ENCODE peak calls at places on chromosome 5, in ten cellular contexts. O is NCI-H774, U is posterior vena cava, V is Peyer's patch, X is AG08396, K is lung, R is fibroblast of mammary gland, N is dorsolateral prefrontal cortex, Y is NCI-H2171, D is AG10803. Q is an unnamed sample.
A peak's percentile ranks its signal among the peaks of the same experiment; 100 is the strongest.

GRCh38 chr5:72187388-72188070 is 80.3 kb downstream of the MAP1B start:
- DNase-seq in Y (no peak), K (no peak), R (peak; percentile 67), X (no peak), V (no peak), U (no peak), N (no peak), O (no peak), D (peak; percentile 36), Q (no peak)

GRCh38 chr5:156971848-156972525 is 9.0 kb upstream of the TIMD4 start:
- DNase-seq in N (no peak), V (no peak), X (no peak), D (no peak), R (no peak), U (no peak), Y (no peak), K (no peak), O (no peak), Q (no peak)

GRCh38 chr5:143980506-143980905 is 168.5 kb downstream of the HMHB1 start:
- DNase-seq in R (no peak), U (no peak), X (no peak), K (no peak), D (peak; percentile 32), O (no peak), V (no peak), Y (no peak), N (no peak), Q (no peak)

GRCh38 chr5:160030631-160031377 is 21.9 kb downstream of the TTC1 start:
- DNase-seq in R (no peak), X (no peak), O (no peak), N (no peak), D (peak; percentile 66), V (no peak), Y (no peak), U (no peak), K (no peak), Q (no peak)

GRCh38 chr5:67900515-67900914 is 315.0 kb upstream of the PIK3R1 start:
- DNase-seq in U (no peak), X (no peak), D (peak; percentile 72), Y (no peak), K (no peak), R (peak; percentile 45), V (no peak), N (no peak), O (no peak), Q (no peak)

GRCh38 chr5:170630711-170631141 is 126.9 kb downstream of the KCNIP1 start:
- DNase-seq in R (peak; percentile 18), N (no peak), V (peak; percentile 2), X (no peak), K (no peak), D (no peak), U (no peak), Y (no peak), O (no peak), Q (no peak)

GRCh38 chr5:135371738-135372232 is 27.2 kb downstream of the MACROH2A1 start:
- DNase-seq in Y (no peak), R (peak; percentile 23), V (no peak), U (no peak), X (peak; percentile 58), D (peak; percentile 78), O (no peak), K (peak; percentile 47), N (no peak), Q (no peak)

GRCh38 chr5:175657593-175658271 is at the start of gene HRH2:
- DNase-seq in D (no peak), X (peak; percentile 29), R (no peak), O (no peak), K (no peak), N (peak; percentile 77), V (peak; percentile 75), U (peak; percentile 85), Y (peak; percentile 2), Q (no peak)

GRCh38 chr5:109191153-109191558 is 218.6 kb downstream of the PJA2 start:
- DNase-seq in O (peak; percentile 4), N (no peak), V (no peak), R (peak; percentile 75), D (peak; percentile 51), K (no peak), X (peak; percentile 7), U (no peak), Y (no peak), Q (no peak)

GRCh38 chr5:90410178-90410762 is 714 bp upstream of the CETN3 start:
- DNase-seq in D (peak; percentile 9), O (no peak), U (no peak), V (no peak), R (no peak), Y (no peak), X (no peak), K (no peak), N (no peak), Q (no peak)

GRCh38 chr5:120463991-120464626 is at the start of gene PRR16:
- DNase-seq in V (peak; percentile 55), O (peak; percentile 66), D (peak; percentile 71), X (peak; percentile 89), K (no peak), Y (no peak), U (peak; percentile 86), R (peak; percentile 63), N (peak; percentile 68), Q (peak; percentile 26)

GRCh38 chr5:55578771-55579170 is 44.0 kb upstream of the PLPP1 start:
- DNase-seq in D (no peak), U (no peak), X (no peak), O (no peak), N (no peak), V (no peak), R (peak; percentile 38), Y (no peak), K (no peak), Q (no peak)

GRCh38 chr5:65263291-65263690 is 218.4 kb downstream of the ADAMTS6 start:
- DNase-seq in X (no peak), N (no peak), U (no peak), V (no peak), K (no peak), O (no peak), D (peak; percentile 83), R (no peak), Y (no peak), Q (no peak)

GRCh38 chr5:176812269-176813259 is 2.2 kb downstream of the UNC5A start:
- DNase-seq in D (no peak), R (peak; percentile 14), K (no peak), N (no peak), U (peak; percentile 80), O (no peak), Y (no peak), V (no peak), X (peak; percentile 72), Q (no peak)

GRCh38 chr5:142152383-142152730 is 43.8 kb downstream of the NDFIP1 start:
- DNase-seq in X (no peak), V (no peak), N (no peak), D (peak; percentile 22), O (no peak), U (no peak), R (no peak), Y (no peak), K (no peak), Q (no peak)

GRCh38 chr5:141951341-141951781 is 6.6 kb downstream of the PCDH12 start:
- DNase-seq in N (no peak), R (no peak), D (no peak), X (no peak), V (no peak), U (no peak), K (no peak), O (no peak), Y (no peak), Q (no peak)

GRCh38 chr5:96226941-96227552 is 206.0 kb downstream of the PCSK1 start:
- DNase-seq in O (no peak), X (peak; percentile 62), U (no peak), R (peak; percentile 97), V (no peak), K (peak; percentile 38), N (no peak), D (peak; percentile 99), Y (no peak), Q (no peak)

GRCh38 chr5:9927521-9927997 is 297.4 kb upstream of the TAS2R1 start:
- DNase-seq in R (peak; percentile 1), V (no peak), N (no peak), O (no peak), Y (no peak), D (peak; percentile 12), U (no peak), X (no peak), K (no peak), Q (no peak)

GRCh38 chr5:74500037-74500917 is 140.3 kb downstream of the ENC1 start:
- DNase-seq in O (no peak), K (no peak), D (no peak), X (no peak), R (no peak), V (no peak), U (no peak), Y (no peak), N (no peak), Q (no peak)

GRCh38 chr5:79562351-79563246 is 48.7 kb upstream of the HOMER1 start:
- DNase-seq in O (no peak), U (no peak), Y (no peak), V (no peak), K (no peak), N (no peak), D (peak; percentile 63), X (peak; percentile 17), R (peak; percentile 81), Q (no peak)

GRCh38 chr5:106080540-106080939 is 1590.2 kb downstream of the EFNA5 start:
- DNase-seq in N (no peak), V (no peak), K (no peak), Y (no peak), U (no peak), D (no peak), R (no peak), O (no peak), X (no peak), Q (no peak)

GRCh38 chr5:135303582-135304173 is 95.4 kb downstream of the MACROH2A1 start:
- DNase-seq in Y (no peak), D (no peak), O (no peak), U (no peak), V (no peak), X (no peak), N (no peak), K (no peak), R (no peak), Q (no peak)

GRCh38 chr5:41747291-41747690 is 122.9 kb downstream of the OXCT1 start:
- DNase-seq in X (no peak), U (no peak), Y (peak; percentile 6), R (peak; percentile 41), K (no peak), O (no peak), V (no peak), N (no peak), D (no peak), Q (no peak)

GRCh38 chr5:174293481-174293880 is 248.0 kb downstream of the NSG2 start:
- DNase-seq in U (no peak), R (no peak), N (no peak), Y (no peak), O (no peak), D (no peak), V (no peak), K (no peak), X (no peak), Q (no peak)

GRCh38 chr5:169385636-169386035 is 84.7 kb upstream of the SLIT3 start:
- DNase-seq in N (no peak), D (peak; percentile 26), X (no peak), R (no peak), V (no peak), Y (no peak), K (no peak), O (no peak), U (no peak), Q (no peak)

Q was measured in anterior cingulate cortex.